ENCODE peak calls at places on chromosome 14, in five cellular contexts. G, K, L, M and W are unnamed samples.

GRCh38 chr14:33273978-33274377 is 335.3 kb downstream of the NPAS3 start:
- DNase-seq in G (no peak), K (no peak), L (no peak), M (no peak), W (no peak)

GRCh38 chr14:23950411-23951135 is 3.0 kb upstream of the DHRS4 start:
- DNase-seq in G (no peak), K (no peak), L (no peak), M (no peak), W (peak)

GRCh38 chr14:85934886-85935254 is 404.9 kb downstream of the FLRT2 start:
- DNase-seq in G (no peak), K (no peak), L (no peak), M (no peak), W (no peak)

GRCh38 chr14:94143239-94143638 is 13.8 kb upstream of the IFI27L2 start:
- DNase-seq in G (no peak), K (no peak), L (no peak), M (no peak), W (no peak)

GRCh38 chr14:70907996-70908917 is 998 bp downstream of the PCNX1 start:
- DNase-seq in G (peak), K (peak), L (no peak), M (peak), W (peak)

GRCh38 chr14:104423715-104424405 is 155.7 kb upstream of the C14orf180 start:
- DNase-seq in G (no peak), K (no peak), L (no peak), M (no peak), W (no peak)

GRCh38 chr14:68358978-68359861 is 433.6 kb downstream of the ZFP36L1 start:
- DNase-seq in G (no peak), K (no peak), L (no peak), M (no peak), W (no peak)

GRCh38 chr14:88386395-88386794 is 938 bp downstream of the SPATA7 start:
- DNase-seq in G (no peak), K (no peak), L (no peak), M (no peak), W (no peak)

GRCh38 chr14:51554953-51555352 is 96.8 kb upstream of the FRMD6 start:
- DNase-seq in G (no peak), K (peak), L (no peak), M (no peak), W (no peak)

GRCh38 chr14:100575266-100575995 is 11.8 kb downstream of the BEGAIN start:
- DNase-seq in G (no peak), K (no peak), L (no peak), M (no peak), W (no peak)

GRCh38 chr14:105474478-105475268 is at the start of gene CRIP2:
- DNase-seq in G (peak), K (peak), L (no peak), M (no peak), W (no peak)

GRCh38 chr14:61459229-61459628 is 137.8 kb downstream of the PRKCH start:
- DNase-seq in G (no peak), K (no peak), L (no peak), M (no peak), W (no peak)

GRCh38 chr14:62696261-62696968 is 348.8 kb downstream of the KCNH5 start:
- DNase-seq in G (no peak), K (peak), L (no peak), M (no peak), W (no peak)

GRCh38 chr14:24066490-24067132 is 4.8 kb upstream of the CPNE6 start:
- DNase-seq in G (no peak), K (no peak), L (no peak), M (no peak), W (no peak)

GRCh38 chr14:72420749-72421452 is 473.0 kb downstream of the DPF3 start:
- DNase-seq in G (peak), K (peak), L (peak), M (peak), W (peak)

GRCh38 chr14:40093800-40094199 is 661.6 kb upstream of the FBXO33 start:
- DNase-seq in G (no peak), K (no peak), L (no peak), M (no peak), W (no peak)

GRCh38 chr14:75469606-75470237 is 41.9 kb downstream of the JDP2 start:
- DNase-seq in G (no peak), K (no peak), L (no peak), M (no peak), W (no peak)

GRCh38 chr14:34374998-34375740 is 86.9 kb downstream of the SPTSSA start:
- DNase-seq in G (no peak), K (no peak), L (no peak), M (no peak), W (no peak)

GRCh38 chr14:34034447-34035176 is 83.7 kb upstream of the EGLN3 start:
- DNase-seq in G (no peak), K (no peak), L (no peak), M (no peak), W (no peak)

GRCh38 chr14:75254381-75254821 is 24.2 kb upstream of the FOS start:
- DNase-seq in G (no peak), K (no peak), L (no peak), M (no peak), W (no peak)

GRCh38 chr14:85587152-85587697 is 57.3 kb downstream of the FLRT2 start:
- DNase-seq in G (peak), K (peak), L (peak), M (no peak), W (peak)

GRCh38 chr14:99137001-99137700 is 134.8 kb downstream of the BCL11B start:
- DNase-seq in G (no peak), K (no peak), L (no peak), M (no peak), W (no peak)

GRCh38 chr14:32033516-32033915 is 43.6 kb upstream of the ARHGAP5 start:
- DNase-seq in G (no peak), K (no peak), L (no peak), M (no peak), W (no peak)

GRCh38 chr14:49982522-49982951 is 89.7 kb downstream of the ARF6 start:
- DNase-seq in G (peak), K (peak), L (no peak), M (no peak), W (peak)

GRCh38 chr14:99563749-99564129 is 40.3 kb downstream of the CCDC85C start:
- DNase-seq in G (no peak), K (no peak), L (no peak), M (no peak), W (no peak)

GRCh38 chr14:56666294-56666693 is 86.7 kb downstream of the TMEM260 start:
- DNase-seq in G (no peak), K (no peak), L (no peak), M (no peak), W (no peak)

GRCh38 chr14:83217492-83217891 is 1683.8 kb upstream of the SEL1L start:
- DNase-seq in G (no peak), K (peak), L (no peak), M (no peak), W (peak)

GRCh38 chr14:102517412-102518062 is 8.0 kb upstream of the ANKRD9 start:
- DNase-seq in G (no peak), K (no peak), L (no peak), M (no peak), W (no peak)

GRCh38 chr14:89669209-89669608 is 252.2 kb upstream of the FOXN3 start:
- DNase-seq in G (no peak), K (no peak), L (peak), M (no peak), W (no peak)

GRCh38 chr14:64935508-64935907 is 7.0 kb downstream of the GPX2 start:
- DNase-seq in G (no peak), K (no peak), L (no peak), M (no peak), W (no peak)

GRCh38 chr14:90782892-90783291 is 33.3 kb downstream of the TTC7B start:
- DNase-seq in G (no peak), K (no peak), L (no peak), M (no peak), W (no peak)

GRCh38 chr14:88504602-88505001 is 50.2 kb downstream of the PTPN21 start:
- DNase-seq in G (no peak), K (no peak), L (no peak), M (no peak), W (no peak)